ENCODE peak calls at places on chromosome 19, in five cellular contexts. One of them, this sample, is unnamed.

GRCh38 chr19:35395762-35396199 is 24.9 kb downstream of the GPR42 start:
- DNase-seq in WTC11: peak
- DNase-seq in T-cell: no peak
- DNase-seq in T1000: no peak
- DNase-seq in heart right ventricle: no peak
- DNase-seq in this sample: peak

GRCh38 chr19:44573647-44574046 is 39.7 kb upstream of the IGSF23 start:
- DNase-seq in T-cell: no peak
- DNase-seq in heart right ventricle: no peak
- DNase-seq in WTC11: no peak
- DNase-seq in T1000: no peak
- DNase-seq in this sample: no peak

GRCh38 chr19:6890938-6891337 is 3.6 kb downstream of the ADGRE1 start:
- DNase-seq in T-cell: peak
- DNase-seq in T1000: no peak
- DNase-seq in heart right ventricle: no peak
- DNase-seq in WTC11: no peak
- DNase-seq in this sample: no peak

GRCh38 chr19:38394488-38394887 is 6.0 kb downstream of the SPRED3 start:
- DNase-seq in T1000: no peak
- DNase-seq in heart right ventricle: no peak
- DNase-seq in T-cell: peak
- DNase-seq in WTC11: peak
- DNase-seq in this sample: no peak

GRCh38 chr19:18723871-18724377 is 40.4 kb downstream of the CRTC1 start:
- DNase-seq in T1000: no peak
- DNase-seq in WTC11: no peak
- DNase-seq in heart right ventricle: no peak
- DNase-seq in T-cell: no peak
- DNase-seq in this sample: no peak

GRCh38 chr19:47253467-47253881 is 2.9 kb upstream of the CCDC9 start:
- DNase-seq in WTC11: no peak
- DNase-seq in T1000: peak
- DNase-seq in heart right ventricle: no peak
- DNase-seq in T-cell: no peak
- DNase-seq in this sample: no peak

GRCh38 chr19:46678110-46678732 is 17.2 kb upstream of the DACT3 start:
- DNase-seq in heart right ventricle: no peak
- DNase-seq in T1000: no peak
- DNase-seq in WTC11: peak
- DNase-seq in T-cell: peak
- DNase-seq in this sample: no peak

GRCh38 chr19:5880604-5881078 is 10.3 kb upstream of the FUT5 start:
- DNase-seq in T1000: no peak
- DNase-seq in heart right ventricle: peak
- DNase-seq in WTC11: peak
- DNase-seq in T-cell: no peak
- DNase-seq in this sample: peak

GRCh38 chr19:42420055-42420544 is 7.1 kb downstream of the LIPE start:
- DNase-seq in T1000: no peak
- DNase-seq in T-cell: peak
- DNase-seq in WTC11: peak
- DNase-seq in heart right ventricle: no peak
- DNase-seq in this sample: peak

GRCh38 chr19:55118401-55118991 is 1.1 kb upstream of the PPP1R12C start:
- DNase-seq in heart right ventricle: peak
- DNase-seq in T1000: no peak
- DNase-seq in WTC11: peak
- DNase-seq in T-cell: no peak
- DNase-seq in this sample: peak

GRCh38 chr19:17762505-17763229 is 11.4 kb downstream of the FCHO1 start:
- DNase-seq in WTC11: peak
- DNase-seq in T1000: peak
- DNase-seq in heart right ventricle: no peak
- DNase-seq in T-cell: no peak
- DNase-seq in this sample: no peak

GRCh38 chr19:13699786-13700185 is 64.5 kb upstream of the MRI1 start:
- DNase-seq in WTC11: no peak
- DNase-seq in T-cell: no peak
- DNase-seq in T1000: no peak
- DNase-seq in heart right ventricle: no peak
- DNase-seq in this sample: no peak

GRCh38 chr19:13269348-13269747 is 119.1 kb downstream of the IER2 start:
- DNase-seq in WTC11: no peak
- DNase-seq in T1000: no peak
- DNase-seq in heart right ventricle: no peak
- DNase-seq in T-cell: no peak
- DNase-seq in this sample: no peak

GRCh38 chr19:16435999-16436650 is 35.6 kb downstream of the EPS15L1 start:
- DNase-seq in heart right ventricle: no peak
- DNase-seq in T1000: no peak
- DNase-seq in T-cell: no peak
- DNase-seq in WTC11: no peak
- DNase-seq in this sample: no peak

GRCh38 chr19:53467138-53467502 is 413 bp upstream of the ZNF813 start:
- DNase-seq in WTC11: peak
- DNase-seq in T-cell: no peak
- DNase-seq in heart right ventricle: no peak
- DNase-seq in T1000: no peak
- DNase-seq in this sample: peak

GRCh38 chr19:19460258-19460731 is 54.8 kb downstream of the GATAD2A start:
- DNase-seq in T-cell: no peak
- DNase-seq in T1000: no peak
- DNase-seq in WTC11: no peak
- DNase-seq in heart right ventricle: no peak
- DNase-seq in this sample: peak

GRCh38 chr19:48419158-48419920 is 25.9 kb downstream of the GRIN2D start:
- DNase-seq in heart right ventricle: no peak
- DNase-seq in WTC11: peak
- DNase-seq in T-cell: peak
- DNase-seq in T1000: no peak
- DNase-seq in this sample: peak

GRCh38 chr19:2575734-2576481 is 100.0 kb downstream of the GADD45B start:
- DNase-seq in WTC11: no peak
- DNase-seq in T1000: peak
- DNase-seq in T-cell: no peak
- DNase-seq in heart right ventricle: peak
- DNase-seq in this sample: peak

GRCh38 chr19:44973982-44974735 is 19.0 kb downstream of the CLPTM1 start:
- DNase-seq in heart right ventricle: no peak
- DNase-seq in WTC11: no peak
- DNase-seq in T1000: no peak
- DNase-seq in T-cell: no peak
- DNase-seq in this sample: no peak

GRCh38 chr19:8615813-8616596 is 5.5 kb upstream of the ADAMTS10 start:
- DNase-seq in heart right ventricle: no peak
- DNase-seq in T-cell: peak
- DNase-seq in T1000: no peak
- DNase-seq in WTC11: peak
- DNase-seq in this sample: peak

GRCh38 chr19:8494158-8494557 is 8.3 kb downstream of the PRAM1 start:
- DNase-seq in heart right ventricle: no peak
- DNase-seq in T1000: no peak
- DNase-seq in T-cell: no peak
- DNase-seq in WTC11: no peak
- DNase-seq in this sample: no peak

GRCh38 chr19:14954071-14954655 is 12.9 kb downstream of the OR7C2 start:
- DNase-seq in heart right ventricle: no peak
- DNase-seq in T1000: no peak
- DNase-seq in WTC11: peak
- DNase-seq in T-cell: no peak
- DNase-seq in this sample: no peak

GRCh38 chr19:13318190-13318589 is 168.0 kb downstream of the IER2 start:
- DNase-seq in heart right ventricle: no peak
- DNase-seq in T1000: no peak
- DNase-seq in WTC11: no peak
- DNase-seq in T-cell: no peak
- DNase-seq in this sample: no peak

GRCh38 chr19:15293751-15294505 is 38.4 kb downstream of the BRD4 start:
- DNase-seq in heart right ventricle: no peak
- DNase-seq in T1000: no peak
- DNase-seq in WTC11: no peak
- DNase-seq in T-cell: no peak
- DNase-seq in this sample: no peak

GRCh38 chr19:46413262-46414031 is at the start of gene CCDC8:
- DNase-seq in WTC11: peak
- DNase-seq in T-cell: no peak
- DNase-seq in heart right ventricle: peak
- DNase-seq in T1000: no peak
- DNase-seq in this sample: peak

GRCh38 chr19:28023064-28023463 is 1189.9 kb downstream of the UQCRFS1 start:
- DNase-seq in WTC11: no peak
- DNase-seq in T1000: no peak
- DNase-seq in heart right ventricle: no peak
- DNase-seq in T-cell: no peak
- DNase-seq in this sample: no peak

This sample was measured in left ventricle myocardium superior.